ENCODE peak calls at places on chromosomes 16 and 17, in five cellular contexts. K is CD8-positive, alpha-beta memory T cell; V is PC-9; W is naive thymus-derived CD4-positive, alpha-beta T cell; D is kidney. U is an unnamed sample. For H3K4me1, the result is how much of the 10 kb centered on the place peaks cover.

GRCh38 chr17:7850970-7851437 is 3.9 kb upstream of the TMEM88 start:
- DNase-seq in D (peak), K (no peak), V (no peak), W (no peak), U (no peak)

GRCh38 chr17:57465551-57465950 is 209.2 kb downstream of the MSI2 start:
- DNase-seq in D (no peak), W (no peak), K (no peak), V (no peak), U (no peak)

GRCh38 chr16:58152246-58152868 is 23.2 kb upstream of the CFAP20 start:
- DNase-seq in K (no peak), W (no peak), D (no peak), V (no peak), U (no peak)

GRCh38 chr17:27939489-27940465 is 46.6 kb upstream of the LYRM9 start:
- DNase-seq in W (no peak), V (no peak), K (no peak), D (no peak), U (no peak)

GRCh38 chr17:65366102-65366844 is 195.2 kb downstream of the AXIN2 start:
- DNase-seq in V (no peak), W (no peak), K (no peak), D (no peak), U (no peak)

GRCh38 chr17:19369846-19370492 is 7.4 kb upstream of the B9D1 start:
- DNase-seq in W (no peak), K (peak), D (no peak), V (no peak), U (no peak)

GRCh38 chr17:45688820-45689219 is 95.3 kb upstream of the CRHR1 start:
- DNase-seq in W (no peak), D (no peak), V (no peak), K (no peak), U (no peak)

GRCh38 chr17:66359351-66359750 is 56.9 kb downstream of the PRKCA start:
- DNase-seq in V (no peak), D (no peak), W (no peak), K (no peak), U (no peak)

GRCh38 chr17:81976332-81977210 is 858 bp upstream of the ASPSCR1 start:
- DNase-seq in V (no peak), D (peak), W (no peak), K (no peak), U (no peak)

GRCh38 chr16:49639739-49640388 is 216.0 kb downstream of the ZNF423 start:
- DNase-seq in K (no peak), V (no peak), D (peak), W (no peak), U (peak)

GRCh38 chr16:67150833-67151396 is at the start of gene B3GNT9:
- DNase-seq in W (no peak), V (no peak), K (no peak), D (peak), U (peak)

GRCh38 chr16:24943471-24943870 is 71.7 kb downstream of the ARHGAP17 start:
- DNase-seq in V (no peak), W (no peak), K (no peak), D (no peak), U (no peak)

GRCh38 chr16:24753437-24753836 is 24.0 kb downstream of the TNRC6A start:
- DNase-seq in V (no peak), K (no peak), D (no peak), W (no peak), U (no peak)

GRCh38 chr17:70776446-70776845 is 607.1 kb downstream of the KCNJ2 start:
- DNase-seq in K (no peak), D (no peak), W (no peak), V (no peak), U (no peak)

GRCh38 chr17:48626202-48626469 is at the start of gene HOXB9:
- DNase-seq in D (no peak), V (no peak), K (no peak), W (no peak), U (no peak)

GRCh38 chr17:34726536-34727384 is 147.4 kb downstream of the TMEM132E start:
- DNase-seq in K (no peak), V (no peak), W (no peak), D (no peak), U (no peak)

GRCh38 chr16:49464877-49465504 is 91.4 kb downstream of the C16orf78 start:
- DNase-seq in D (no peak), K (no peak), V (no peak), W (no peak), U (no peak)

GRCh38 chr16:5041604-5042133 is 7.9 kb upstream of the NAGPA start:
- DNase-seq in D (no peak), W (no peak), V (peak), K (no peak), U (peak)

GRCh38 chr17:63335818-63336217 is 110.3 kb downstream of the CYB561 start:
- DNase-seq in V (no peak), K (no peak), D (no peak), W (no peak), U (no peak)

GRCh38 chr16:86428729-86429472 is 81.4 kb upstream of the FOXF1 start:
- DNase-seq in K (no peak), V (no peak), D (peak), W (no peak), U (no peak)

GRCh38 chr16:85288869-85289660 is 176.8 kb upstream of the CIBAR2 start:
- DNase-seq in W (no peak), K (no peak), V (no peak), D (no peak), U (no peak)

GRCh38 chr16:87325480-87325879 is 8.3 kb upstream of the C16orf95 start:
- DNase-seq in K (no peak), D (peak), W (no peak), V (no peak), U (no peak)

GRCh38 chr16:86775401-86775985 is 197.1 kb downstream of the FOXL1 start:
- DNase-seq in W (no peak), V (no peak), K (no peak), D (no peak), U (peak)

GRCh38 chr17:74049167-74049797 is 154.2 kb upstream of the RPL38 start:
- DNase-seq in W (no peak), K (no peak), D (no peak), V (no peak), U (no peak)

GRCh38 chr16:20865420-20866126 is 34.6 kb downstream of the DCUN1D3 start:
- DNase-seq in V (no peak), W (no peak), K (no peak), D (no peak), U (no peak)

GRCh38 chr17:35731932-35732805 is 730 bp downstream of the RASL10B start:
- DNase-seq in V (no peak), K (no peak), W (no peak), D (peak), U (no peak)

GRCh38 chr17:48746916-48747444 is 18.4 kb upstream of the HOXB13 start:
- DNase-seq in V (no peak), D (no peak), W (no peak), K (no peak), U (no peak)

GRCh38 chr16:84182680-84183571 is 3.9 kb downstream of the TAF1C start:
- DNase-seq in D (no peak), K (no peak), W (no peak), V (no peak), U (no peak)

GRCh38 chr16:84183572-84183875 is 3.3 kb downstream of the TAF1C start:
- DNase-seq in W (no peak), D (no peak), K (no peak), V (no peak), U (peak)

GRCh38 chr16:84180519-84181140 is 6.2 kb downstream of the TAF1C start:
- DNase-seq in K (no peak), D (no peak), W (no peak), V (no peak), U (peak)

GRCh38 chr16:84181144-84181915 is 5.5 kb downstream of the TAF1C start:
- DNase-seq in V (no peak), D (no peak), K (no peak), W (no peak), U (peak)

DNA sequence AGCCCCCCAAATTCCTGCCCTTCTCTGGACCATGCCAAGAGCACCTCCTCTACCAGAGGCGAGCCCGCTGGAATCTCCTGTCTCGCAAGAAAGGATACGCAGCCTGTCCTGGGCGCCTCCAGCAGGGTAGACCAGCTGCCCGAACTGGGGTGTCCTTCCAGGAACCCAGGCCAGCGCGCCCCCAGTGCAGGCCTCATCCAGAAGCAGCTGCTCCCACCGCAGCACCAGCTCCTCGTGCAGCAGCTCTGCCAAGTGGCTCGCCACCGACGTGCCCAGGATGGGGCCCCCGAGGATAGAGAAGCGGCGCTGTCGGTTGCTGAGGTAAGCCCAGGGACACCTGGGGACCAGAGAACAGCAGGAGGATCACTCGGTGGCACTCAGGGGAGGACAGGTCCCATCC is 4.8 kb downstream of the TAF1C start:
- DNase-seq in W (no peak), V (no peak), D (no peak), K (no peak), U (peak)
- H3K4me1 ChIP-seq in W (under half), V (under half), D (under half), K (under half), U (under half)

GRCh38 chr16:89115216-89115949 is 21.7 kb downstream of the ACSF3 start:
- DNase-seq in W (peak), D (peak), K (peak), V (no peak), U (peak)
- H3K4me3 ChIP-seq in W (peak), D (no peak), K (peak), V (no peak), U (no peak)

GRCh38 chr17:50479522-50480141 is 972 bp downstream of the RSAD1 start:
- DNase-seq in K (peak), W (peak), V (peak), D (peak), U (peak)
- H3K27ac ChIP-seq in K (no peak), W (peak), V (peak), D (peak), U (no peak)

GRCh38 chr17:80790021-80790765 is 201.4 kb upstream of the CHMP6 start:
- DNase-seq in W (no peak), K (no peak), D (no peak), V (no peak), U (peak)
- H3K4me1 ChIP-seq in W (half or more), K (half or more), D (under half), V (under half), U (under half)

GRCh38 chr16:1102921-1103648 is 7.0 kb upstream of the C1QTNF8 start:
- DNase-seq in D (no peak), W (peak), K (peak), V (no peak), U (peak)
- H3K4me3 ChIP-seq in D (no peak), W (no peak), K (no peak), V (no peak), U (no peak)

GRCh38 chr17:2862197-2862596 is 66.0 kb downstream of the RAP1GAP2 start:
- DNase-seq in V (no peak), K (no peak), D (no peak), W (no peak), U (no peak)
- H3K27ac ChIP-seq in V (no peak), K (no peak), D (no peak), W (no peak), U (no peak)

GRCh38 chr16:30494028-30494427 is 21.5 kb downstream of the ITGAL start:
- DNase-seq in W (no peak), D (no peak), K (no peak), V (no peak), U (no peak)
- H3K4me1 ChIP-seq in W (under half), D (under half), K (under half), V (under half), U (under half)

U was measured in aorta.